ENCODE peak calls at places on chromosomes 13 and 19, in eight cellular contexts. L is ovary, B is GM12865, N is stomach, E is nephron progenitor cell, G is psoas muscle, F is choroid plexus epithelial cell, P is mesothelial cell of epicardium. W is an unnamed sample.

GRCh38 chr19:44850641-44851109 is 4.6 kb downstream of the NECTIN2 start:
- DNase-seq in L (no peak), B (no peak), N (peak), E (peak), G (no peak), F (no peak), P (no peak), W (no peak)

GRCh38 chr13:96388598-96388997 is 298.7 kb downstream of the HS6ST3 start:
- DNase-seq in L (no peak), B (no peak), N (no peak), E (no peak), G (no peak), F (no peak), P (no peak), W (no peak)

GRCh38 chr13:27631156-27631555 is 9.5 kb downstream of the POLR1D start:
- DNase-seq in L (no peak), B (no peak), N (no peak), E (no peak), G (no peak), F (no peak), P (no peak), W (no peak)

GRCh38 chr19:33621065-33621785 is 528 bp upstream of the CHST8 start:
- DNase-seq in L (peak), B (no peak), N (no peak), E (no peak), G (no peak), F (no peak), P (no peak), W (no peak)

GRCh38 chr19:46901701-46902401 is 41.1 kb downstream of the ARHGAP35 start:
- DNase-seq in L (no peak), B (no peak), N (no peak), E (no peak), G (no peak), F (no peak), P (no peak), W (no peak)

GRCh38 chr19:51809787-51810186 is 14.8 kb downstream of the FPR3 start:
- DNase-seq in L (no peak), B (no peak), N (no peak), E (no peak), G (no peak), F (peak), P (no peak), W (no peak)

GRCh38 chr13:74574964-74575728 is 440.9 kb upstream of the KLF12 start:
- DNase-seq in L (no peak), B (no peak), N (no peak), E (no peak), G (no peak), F (no peak), P (no peak), W (no peak)

GRCh38 chr19:46015080-46015960 is 7.5 kb downstream of the PGLYRP1 start:
- DNase-seq in L (peak), B (peak), N (peak), E (peak), G (peak), F (peak), P (no peak), W (peak)

GRCh38 chr13:47337781-47338507 is 441.1 kb upstream of the HTR2A start:
- DNase-seq in L (no peak), B (no peak), N (no peak), E (peak), G (no peak), F (peak), P (no peak), W (no peak)

GRCh38 chr13:20902438-20903163 is at the start of gene XPO4:
- DNase-seq in L (peak), B (peak), N (peak), E (peak), G (peak), F (peak), P (peak), W (peak)

GRCh38 chr13:25874064-25874737 is 177.6 kb downstream of the SHISA2 start:
- DNase-seq in L (no peak), B (no peak), N (no peak), E (no peak), G (no peak), F (no peak), P (no peak), W (no peak)

GRCh38 chr13:35475131-35475959 is 1.1 kb downstream of the MAB21L1 start:
- DNase-seq in L (peak), B (peak), N (peak), E (peak), G (peak), F (peak), P (no peak), W (peak)

GRCh38 chr13:20489185-20489820 is 36.4 kb downstream of the CRYL1 start:
- DNase-seq in L (no peak), B (no peak), N (peak), E (no peak), G (no peak), F (peak), P (no peak), W (no peak)

GRCh38 chr13:47415048-47415447 is 518.2 kb upstream of the HTR2A start:
- DNase-seq in L (no peak), B (no peak), N (no peak), E (no peak), G (no peak), F (peak), P (no peak), W (no peak)

DNA sequence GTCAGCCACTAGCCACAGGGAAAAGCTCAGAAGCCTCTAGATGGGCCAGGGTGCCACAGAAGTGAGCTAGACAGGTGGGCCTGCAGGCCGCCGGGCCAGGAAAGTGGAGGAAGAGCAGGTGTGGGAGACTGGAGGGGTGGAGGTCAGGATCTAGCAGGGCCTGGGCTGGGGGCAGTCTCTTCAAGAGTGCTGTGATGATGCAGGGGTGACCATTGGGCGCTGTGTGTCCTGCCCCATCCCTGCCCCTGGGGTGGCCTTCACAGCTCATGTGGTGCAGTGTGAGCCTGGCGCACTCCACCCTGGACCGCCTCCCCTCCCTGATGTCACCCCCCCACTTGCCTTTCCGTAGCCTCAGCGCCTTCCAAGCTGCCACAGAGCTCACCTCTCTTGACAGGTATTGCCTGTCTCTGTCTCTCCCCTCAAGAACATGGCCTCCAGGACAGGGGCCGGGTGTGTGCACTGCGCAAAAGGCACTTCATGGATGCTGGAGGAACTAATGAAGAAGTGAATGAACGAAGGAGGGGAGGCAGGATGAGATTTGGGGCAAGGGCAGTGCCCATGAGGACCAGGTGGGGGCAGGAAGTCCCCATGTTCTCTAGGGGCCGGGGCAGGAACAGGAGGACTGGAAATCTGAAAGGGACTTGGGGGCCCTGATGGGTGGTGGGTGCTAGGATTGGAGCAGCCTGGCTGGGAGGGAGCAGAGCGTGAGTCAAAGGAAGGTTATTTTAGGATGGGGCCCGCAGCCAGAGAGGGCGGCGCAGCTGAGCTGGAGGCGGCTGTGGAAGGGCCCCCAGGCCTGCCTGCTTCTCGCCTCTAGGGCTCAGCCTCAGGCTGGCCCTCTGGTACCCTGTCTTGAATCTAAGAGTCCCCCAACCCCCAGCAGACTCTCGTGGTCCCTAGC is 6.6 kb downstream of the SSBP4 start:
- DNase-seq in L (peak), B (no peak), N (no peak), E (no peak), G (peak), F (peak), P (no peak), W (no peak)
- TF ChIP-seq CTCF in L (peak), B (no peak), N (no peak), E (no peak), G (no peak), F (no peak), P (no peak), W (no peak)

DNA sequence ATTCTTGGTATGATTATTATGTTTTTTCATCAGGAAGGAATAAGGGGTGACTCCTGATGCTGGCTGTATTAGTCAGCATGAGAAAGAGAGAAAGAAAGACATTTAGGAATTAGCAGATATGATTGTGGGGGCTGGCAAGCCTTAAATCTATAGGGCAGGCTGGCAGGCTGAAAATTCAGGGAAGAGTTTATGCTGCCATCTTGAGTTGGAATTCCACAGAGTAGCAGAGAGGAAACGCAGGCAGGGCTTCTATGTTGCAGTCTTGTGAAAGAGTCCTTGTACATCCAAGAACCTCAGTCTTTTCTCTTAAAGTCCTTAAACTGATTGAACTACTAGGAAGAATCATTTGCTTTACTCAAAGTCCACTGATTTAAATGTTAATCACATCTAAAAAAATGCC is 262.7 kb upstream of the SLC10A2 start:
- DNase-seq in L (no peak), B (no peak), N (no peak), E (no peak), G (no peak), F (peak), P (no peak), W (no peak)
- TF ChIP-seq CTCF in L (no peak), B (no peak), N (no peak), E (no peak), G (no peak), F (peak), P (no peak), W (no peak)

DNA sequence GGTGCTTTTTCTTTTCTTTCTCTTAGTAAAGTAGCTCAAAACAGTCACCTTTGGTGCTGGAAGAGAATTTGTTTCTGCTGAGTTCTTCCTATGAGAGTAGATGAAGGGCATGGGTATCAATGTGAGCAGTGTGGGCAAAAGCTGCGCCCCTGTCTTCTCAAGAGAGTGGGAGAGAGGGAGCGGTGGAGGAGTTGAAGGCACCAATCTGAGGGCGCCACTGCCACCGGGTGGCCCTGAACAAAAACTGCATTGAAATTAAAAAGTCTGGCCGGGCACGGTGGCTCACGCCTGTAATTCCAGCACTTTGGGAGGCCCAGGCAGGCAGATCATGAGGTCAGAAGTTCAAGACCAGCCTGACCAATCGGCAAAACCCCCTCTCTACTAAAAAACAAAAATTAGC is 28.7 kb upstream of the EPHX3 start:
- DNase-seq in L (no peak), B (no peak), N (no peak), E (no peak), G (no peak), F (peak), P (no peak), W (no peak)
- TF ChIP-seq CTCF in L (no peak), B (no peak), N (no peak), E (no peak), G (peak), F (peak), P (no peak), W (peak)

DNA sequence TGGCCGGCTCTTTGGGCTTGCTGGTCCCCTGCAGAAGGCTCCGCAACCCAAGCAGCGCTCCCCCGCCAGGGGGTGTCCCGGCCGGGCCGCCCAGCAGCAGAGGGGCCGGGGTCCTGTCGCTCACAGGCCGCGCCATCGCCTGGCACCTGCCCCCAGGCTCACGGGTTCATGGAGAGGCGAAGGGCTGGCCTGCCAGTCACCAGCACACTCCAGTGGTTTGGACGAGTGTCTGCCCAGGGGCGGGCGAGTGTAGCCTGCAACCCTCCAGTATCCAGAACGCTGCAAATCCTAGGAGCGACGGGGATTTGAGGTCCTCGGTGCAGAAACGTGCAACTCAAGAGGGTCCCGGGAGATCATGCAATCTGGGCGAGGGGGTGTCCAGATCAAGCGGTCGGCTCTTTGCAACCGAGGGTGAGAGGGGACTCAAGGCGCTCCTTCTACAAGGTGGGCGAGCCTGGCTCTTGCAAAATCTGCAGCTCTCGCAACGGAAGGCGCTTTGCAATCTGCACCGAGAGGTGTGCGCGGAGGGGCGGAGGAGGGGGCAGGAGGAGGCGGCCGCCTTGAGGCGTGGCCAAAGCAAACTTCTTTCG is at the start of gene DBP:
- DNase-seq in L (peak), B (no peak), N (peak), E (peak), G (peak), F (no peak), P (no peak), W (no peak)
- TF ChIP-seq CTCF in L (no peak), B (peak), N (no peak), E (no peak), G (no peak), F (peak), P (no peak), W (peak)

GRCh38 chr13:30880756-30881155 is 25.3 kb upstream of the MEDAG start:
- DNase-seq in L (no peak), B (no peak), N (no peak), E (no peak), G (no peak), F (peak), P (no peak), W (no peak)
- TF ChIP-seq CTCF in L (no peak), B (no peak), N (no peak), E (no peak), G (no peak), F (no peak), P (no peak), W (no peak)

DNA sequence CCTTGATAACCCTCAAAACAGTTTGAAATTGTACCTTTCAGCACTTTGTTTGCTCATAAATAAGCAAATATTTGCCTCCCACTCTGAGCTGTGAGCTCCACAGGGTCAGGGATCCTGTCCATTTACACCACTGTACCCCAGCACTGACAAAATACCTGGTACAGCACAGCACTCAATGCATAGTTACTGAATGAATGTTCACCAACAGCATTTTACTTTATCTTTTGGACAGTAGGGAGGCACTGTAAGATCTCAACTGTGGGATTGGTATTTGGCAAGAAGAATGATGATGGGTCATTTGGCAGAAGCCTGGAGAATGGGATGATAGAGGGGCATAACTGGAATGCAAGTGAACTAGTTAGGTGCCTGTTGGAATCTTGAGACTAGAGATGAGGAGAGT is 127.2 kb upstream of the ARGLU1 start:
- DNase-seq in L (no peak), B (no peak), N (no peak), E (no peak), G (no peak), F (no peak), P (no peak), W (no peak)
- TF ChIP-seq CTCF in L (no peak), B (no peak), N (no peak), E (no peak), G (no peak), F (no peak), P (no peak), W (no peak)

GRCh38 chr19:7933411-7933810 is 7.5 kb upstream of the CTXN1 start:
- DNase-seq in L (no peak), B (no peak), N (no peak), E (no peak), G (no peak), F (no peak), P (no peak), W (no peak)
- TF ChIP-seq CTCF in L (no peak), B (peak), N (no peak), E (peak), G (peak), F (peak), P (peak), W (peak)

W was measured in progenitor cell of endocrine pancreas.